ENCODE peak calls at places on chromosomes 4 and X, in four cellular contexts. Z is HepG2, J is GM12878, N is K562. V is an unnamed sample.

GRCh38 chr4:77418333-77418732 is 187.3 kb upstream of the CXCL13 start:
- DNase-seq in J (no peak), N (no peak), Z (no peak), V (peak; percentile 23)

GRCh38 chrX:119190736-119191282 is 45.3 kb upstream of the PGRMC1 start:
- DNase-seq in J (no peak), Z (no peak), N (no peak), V (no peak)

GRCh38 chrX:24081661-24082154 is 27.0 kb downstream of the EIF2S3 start:
- DNase-seq in N (peak; percentile 86), Z (peak; percentile 44), J (no peak), V (peak; percentile 38)

GRCh38 chrX:65658229-65658628 is 9.2 kb upstream of the MSN start:
- DNase-seq in Z (no peak), J (no peak), N (no peak), V (no peak)

GRCh38 chr4:15938182-15938581 is 358 bp downstream of the FGFBP1 start:
- DNase-seq in N (no peak), Z (no peak), J (no peak), V (peak; percentile 30)

GRCh38 chrX:111649641-111650040 is 31.3 kb upstream of the ALG13 start:
- DNase-seq in N (no peak), J (no peak), Z (no peak), V (no peak)

GRCh38 chr4:122015203-122015602 is 63.3 kb upstream of the TRPC3 start:
- DNase-seq in Z (no peak), N (no peak), J (no peak), V (no peak)

GRCh38 chrX:69705818-69706217 is 89.9 kb downstream of the EDA start:
- DNase-seq in Z (no peak), N (no peak), J (no peak), V (no peak)

GRCh38 chrX:22345884-22346283 is 73.2 kb downstream of the CBLL2 start:
- DNase-seq in Z (no peak), N (no peak), J (no peak), V (no peak)

GRCh38 chr4:61752617-61753016 is 552.5 kb downstream of the ADGRL3 start:
- DNase-seq in J (no peak), Z (no peak), N (no peak), V (no peak)

GRCh38 chr4:168451331-168451730 is 29.0 kb downstream of the DDX60L start:
- DNase-seq in N (no peak), Z (no peak), J (no peak), V (no peak)

GRCh38 chr4:105623099-105623498 is 70.7 kb downstream of the ARHGEF38 start:
- DNase-seq in N (no peak), Z (no peak), J (no peak), V (no peak)

GRCh38 chr4:86452323-86452995 is 92.6 kb upstream of the MAPK10 start:
- DNase-seq in J (no peak), N (no peak), Z (no peak), V (no peak)

GRCh38 chr4:177005801-177006230 is 213.1 kb upstream of the VEGFC start:
- DNase-seq in N (no peak), J (no peak), Z (no peak), V (no peak)

GRCh38 chrX:118373538-118373937 is 27.6 kb downstream of the WDR44 start:
- DNase-seq in Z (peak; percentile 30), J (no peak), N (no peak), V (no peak)

GRCh38 chrX:64975989-64976672 is at the start of gene ZC4H2:
- DNase-seq in N (peak; percentile 11), J (peak; percentile 7), Z (peak; percentile 73), V (peak; percentile 81)

GRCh38 chr4:25320374-25321172 is 8.0 kb downstream of the ZCCHC4 start:
- DNase-seq in J (no peak), Z (no peak), N (no peak), V (no peak)

GRCh38 chr4:26420903-26421302 is 69.4 kb downstream of the CCKAR start:
- DNase-seq in Z (no peak), N (no peak), J (no peak), V (no peak)

GRCh38 chr4:13329963-13330362 is 154.2 kb downstream of the RAB28 start:
- DNase-seq in J (peak; percentile 11), N (no peak), Z (no peak), V (no peak)

GRCh38 chr4:3523628-3524221 is 8.5 kb downstream of the LRPAP1 start:
- DNase-seq in J (no peak), N (no peak), Z (no peak), V (no peak)

GRCh38 chr4:106868381-106869035 is 167.6 kb downstream of the DKK2 start:
- DNase-seq in Z (no peak), N (no peak), J (no peak), V (no peak)

GRCh38 chr4:146548443-146548842 is 26.7 kb upstream of the SLC10A7 start:
- DNase-seq in N (no peak), Z (no peak), J (no peak), V (no peak)

GRCh38 chrX:49101629-49101984 is 21.9 kb upstream of the WDR45 start:
- DNase-seq in Z (no peak), N (peak; percentile 22), J (no peak), V (no peak)

GRCh38 chr4:156628858-156629257 is 342.7 kb downstream of the PDGFC start:
- DNase-seq in N (no peak), J (no peak), Z (no peak), V (no peak)

GRCh38 chr4:26204911-26205368 is 115.9 kb upstream of the RBPJ start:
- DNase-seq in J (no peak), Z (no peak), N (no peak), V (no peak)

GRCh38 chr4:75502671-75503070 is 11.5 kb downstream of the RCHY1 start:
- DNase-seq in Z (no peak), J (no peak), N (no peak), V (no peak)
- TF ChIP-seq FOXK2 in Z (no peak), J (no peak), N (no peak), V (no peak)

DNA sequence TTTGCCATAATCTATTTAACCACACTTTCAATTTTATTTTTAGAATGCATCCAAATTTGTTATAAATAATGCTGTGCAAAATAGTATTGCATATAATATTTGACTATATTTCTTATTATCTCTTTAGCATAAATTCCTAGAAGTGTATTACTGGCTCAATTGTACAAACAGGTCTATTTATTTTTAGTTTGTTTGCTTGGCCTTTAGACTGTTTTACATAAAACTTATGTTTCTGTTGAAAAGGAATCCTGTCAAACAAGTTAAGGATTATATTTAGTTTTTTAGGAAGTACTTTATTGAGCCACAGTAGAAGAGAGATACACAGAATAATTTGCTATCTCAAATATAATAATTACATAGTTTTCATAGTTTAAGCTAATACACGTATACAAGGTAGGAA is 413.8 kb downstream of the GBA3 start:
- DNase-seq in N (no peak), Z (no peak), J (no peak), V (no peak)
- TF ChIP-seq FOXK2 in N (no peak), Z (no peak), J (no peak), V (no peak)

DNA sequence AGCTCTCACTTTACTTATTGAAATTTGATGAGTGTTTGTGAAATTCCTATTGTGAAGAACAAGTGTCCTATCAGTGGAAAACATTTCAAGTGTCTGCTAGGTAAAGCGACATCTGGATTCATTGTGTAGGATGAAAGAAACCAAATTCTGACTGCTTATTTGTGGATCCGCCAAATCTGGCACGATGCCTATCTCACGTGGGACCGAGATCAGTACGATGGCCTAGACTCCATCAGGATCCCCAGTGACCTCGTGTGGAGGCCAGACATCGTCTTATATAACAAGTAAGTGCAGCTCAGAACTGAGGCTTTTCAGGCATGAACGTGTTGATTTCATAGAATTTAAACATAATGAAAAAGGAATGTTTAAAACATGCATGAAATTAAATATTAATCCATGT is 1.9 kb downstream of the CHRNA9 start:
- DNase-seq in N (no peak), Z (no peak), J (no peak), V (no peak)
- TF ChIP-seq FOXK2 in N (no peak), Z (no peak), J (no peak), V (no peak)

GRCh38 chrX:120299928-120300327 is 11.3 kb downstream of the TMEM255A start:
- DNase-seq in N (peak; percentile 30), J (no peak), Z (peak; percentile 49), V (no peak)
- TF ChIP-seq FOXK2 in N (no peak), J (no peak), Z (no peak), V (no peak)

DNA sequence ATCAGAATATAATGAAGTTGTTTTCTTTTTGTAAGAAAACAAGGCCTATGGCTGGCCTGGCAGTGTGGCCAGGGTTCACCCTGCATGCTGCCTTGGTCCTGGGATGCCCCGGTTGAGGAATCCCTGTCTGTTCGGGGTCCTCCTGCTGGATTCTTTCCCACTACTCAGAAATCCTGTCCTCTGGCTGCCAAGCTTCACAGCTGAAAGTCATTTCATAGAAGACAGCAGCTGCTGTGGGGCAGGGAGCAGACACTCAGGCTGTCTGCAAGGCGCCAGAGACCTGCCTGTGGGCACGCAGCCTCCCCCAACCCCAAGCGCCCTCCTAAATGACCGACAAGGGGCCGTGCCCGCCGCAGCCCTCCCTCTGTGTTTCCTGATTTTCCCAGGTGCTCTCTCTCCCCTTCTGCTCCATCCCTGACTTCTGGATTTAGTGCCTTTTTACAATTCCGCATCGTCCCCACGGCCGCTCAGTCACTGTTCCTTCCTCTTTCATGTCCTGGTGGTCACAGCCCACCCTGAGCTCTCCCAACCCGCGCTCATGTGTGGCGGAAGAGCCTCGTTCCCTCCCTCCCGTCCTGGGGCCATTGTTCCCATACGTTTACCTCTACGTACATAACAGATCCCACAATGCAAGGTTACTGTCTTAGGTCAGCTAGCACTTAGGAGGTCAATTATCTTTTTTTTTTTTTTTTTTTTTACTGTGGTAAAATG is 27.5 kb downstream of the ZFYVE28 start:
- DNase-seq in N (no peak), J (no peak), Z (no peak), V (no peak)
- TF ChIP-seq FOXK2 in N (no peak), J (no peak), Z (no peak), V (no peak)

DNA sequence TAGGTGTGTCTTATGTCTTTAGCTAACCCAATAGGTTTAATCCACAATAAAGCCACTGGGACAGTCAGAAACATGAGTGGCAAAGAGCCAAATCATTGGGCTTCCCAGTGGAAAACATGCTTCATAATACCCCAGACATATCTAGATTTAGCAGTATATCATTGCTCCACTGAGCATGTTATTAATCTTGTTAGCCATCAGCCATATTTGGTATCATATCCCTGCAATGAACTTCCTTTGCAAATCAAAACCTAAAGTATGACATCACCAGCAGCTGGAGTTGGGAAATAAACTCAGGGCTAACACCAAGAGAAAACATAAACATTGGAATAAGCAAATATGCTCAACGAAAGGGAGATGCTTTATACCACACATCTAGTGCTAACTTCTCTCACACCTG is 280.8 kb upstream of the NOCT start:
- DNase-seq in N (no peak), Z (no peak), J (no peak), V (no peak)
- TF ChIP-seq FOXK2 in N (no peak), Z (no peak), J (no peak), V (no peak)